ENCODE peak calls at places on chromosomes 5 and 9, in six cellular contexts. One of them, this sample, is unnamed.

GRCh38 chr5:80216753-80217596 is 38.9 kb downstream of the SERINC5 start:
- DNase-seq in colonic mucosa: no peak
- DNase-seq in stomach: peak
- DNase-seq in fibroblast of pulmonary artery: no peak
- DNase-seq in neural progenitor cell: peak
- DNase-seq in prostate gland: peak
- DNase-seq in this sample: no peak

GRCh38 chr9:128115187-128116103 is 12.1 kb downstream of the PTGES2 start:
- DNase-seq in colonic mucosa: peak
- DNase-seq in stomach: peak
- DNase-seq in fibroblast of pulmonary artery: no peak
- DNase-seq in neural progenitor cell: no peak
- DNase-seq in prostate gland: no peak
- DNase-seq in this sample: no peak

GRCh38 chr9:82996931-82997330 is 66.0 kb downstream of the RASEF start:
- DNase-seq in colonic mucosa: no peak
- DNase-seq in stomach: no peak
- DNase-seq in fibroblast of pulmonary artery: no peak
- DNase-seq in neural progenitor cell: no peak
- DNase-seq in prostate gland: no peak
- DNase-seq in this sample: peak

GRCh38 chr5:57450991-57451876 is 31.4 kb downstream of the ACTBL2 start:
- DNase-seq in colonic mucosa: no peak
- DNase-seq in stomach: no peak
- DNase-seq in fibroblast of pulmonary artery: peak
- DNase-seq in neural progenitor cell: no peak
- DNase-seq in prostate gland: no peak
- DNase-seq in this sample: peak

GRCh38 chr9:34417734-34418133 is 40.6 kb downstream of the FAM219A start:
- DNase-seq in colonic mucosa: no peak
- DNase-seq in stomach: no peak
- DNase-seq in fibroblast of pulmonary artery: no peak
- DNase-seq in neural progenitor cell: no peak
- DNase-seq in prostate gland: no peak
- DNase-seq in this sample: no peak

GRCh38 chr5:75057551-75057950 is 5.2 kb upstream of the GCNT4 start:
- DNase-seq in colonic mucosa: no peak
- DNase-seq in stomach: no peak
- DNase-seq in fibroblast of pulmonary artery: no peak
- DNase-seq in neural progenitor cell: no peak
- DNase-seq in prostate gland: no peak
- DNase-seq in this sample: no peak

GRCh38 chr5:103915081-103915480 is 352.5 kb upstream of the NUDT12 start:
- DNase-seq in colonic mucosa: no peak
- DNase-seq in stomach: no peak
- DNase-seq in fibroblast of pulmonary artery: no peak
- DNase-seq in neural progenitor cell: no peak
- DNase-seq in prostate gland: no peak
- DNase-seq in this sample: no peak

GRCh38 chr5:28542968-28543367 is 1504.6 kb upstream of the CDH9 start:
- DNase-seq in colonic mucosa: no peak
- DNase-seq in stomach: no peak
- DNase-seq in fibroblast of pulmonary artery: peak
- DNase-seq in neural progenitor cell: no peak
- DNase-seq in prostate gland: no peak
- DNase-seq in this sample: peak

GRCh38 chr5:184461-184860 is 6.8 kb upstream of the LRRC14B start:
- DNase-seq in colonic mucosa: no peak
- DNase-seq in stomach: no peak
- DNase-seq in fibroblast of pulmonary artery: no peak
- DNase-seq in neural progenitor cell: no peak
- DNase-seq in prostate gland: no peak
- DNase-seq in this sample: no peak

GRCh38 chr5:39092581-39093350 is 18.6 kb upstream of the RICTOR start:
- DNase-seq in colonic mucosa: no peak
- DNase-seq in stomach: no peak
- DNase-seq in fibroblast of pulmonary artery: peak
- DNase-seq in neural progenitor cell: no peak
- DNase-seq in prostate gland: no peak
- DNase-seq in this sample: no peak

GRCh38 chr9:133347515-133347984 is 381 bp downstream of the MED22 start:
- DNase-seq in colonic mucosa: peak
- DNase-seq in stomach: no peak
- DNase-seq in fibroblast of pulmonary artery: peak
- DNase-seq in neural progenitor cell: peak
- DNase-seq in prostate gland: no peak
- DNase-seq in this sample: no peak

GRCh38 chr5:118778951-118779350 is 209.4 kb downstream of the DTWD2 start:
- DNase-seq in colonic mucosa: no peak
- DNase-seq in stomach: no peak
- DNase-seq in fibroblast of pulmonary artery: no peak
- DNase-seq in neural progenitor cell: no peak
- DNase-seq in prostate gland: no peak
- DNase-seq in this sample: no peak

GRCh38 chr9:30382271-30382670 is 2002.2 kb upstream of the ACO1 start:
- DNase-seq in colonic mucosa: no peak
- DNase-seq in stomach: no peak
- DNase-seq in fibroblast of pulmonary artery: peak
- DNase-seq in neural progenitor cell: no peak
- DNase-seq in prostate gland: no peak
- DNase-seq in this sample: no peak

GRCh38 chr5:127400946-127401670 is 110.5 kb downstream of the MEGF10 start:
- DNase-seq in colonic mucosa: no peak
- DNase-seq in stomach: no peak
- DNase-seq in fibroblast of pulmonary artery: no peak
- DNase-seq in neural progenitor cell: no peak
- DNase-seq in prostate gland: no peak
- DNase-seq in this sample: peak

DNA sequence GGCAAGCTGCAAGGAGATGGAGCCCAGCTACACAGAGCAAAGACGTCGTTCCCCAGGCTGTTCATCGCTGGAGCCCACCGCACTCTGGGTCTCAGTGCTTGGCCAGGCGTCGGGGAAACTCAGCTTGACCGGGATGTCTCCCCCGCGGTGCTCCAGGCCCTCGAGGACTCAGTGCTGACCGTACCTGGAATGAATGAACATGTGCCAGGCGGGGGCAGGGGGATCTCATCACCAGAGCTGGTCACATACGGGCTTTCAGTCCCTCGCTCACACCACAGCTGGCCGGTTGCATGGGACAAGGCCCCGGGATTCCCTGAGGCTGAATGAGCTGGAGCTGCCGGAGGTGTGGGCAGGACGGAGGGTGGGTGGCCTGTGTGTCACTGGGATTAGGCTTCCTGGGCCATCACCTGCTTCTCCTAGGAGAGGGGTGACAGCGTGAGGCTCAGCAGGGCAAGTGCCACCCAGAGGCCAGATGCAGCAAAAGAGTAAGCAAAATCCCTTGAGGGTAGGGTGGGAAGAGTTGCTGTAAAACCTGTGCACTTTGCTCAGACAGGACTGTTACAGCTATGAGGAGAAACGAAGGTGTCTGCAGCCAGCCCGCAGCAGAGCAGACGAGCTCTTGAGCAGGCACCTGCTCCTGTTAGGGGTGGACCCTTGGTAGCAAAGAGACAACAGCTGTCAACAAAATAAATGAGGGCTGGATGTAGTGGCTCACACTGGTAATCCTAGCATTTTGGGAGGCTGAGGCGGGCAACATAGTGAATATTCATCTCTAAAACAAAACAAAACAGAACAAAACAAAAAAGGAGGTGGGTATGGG is 70.7 kb upstream of the RAPGEF1 start:
- DNase-seq in colonic mucosa: no peak
- DNase-seq in stomach: no peak
- DNase-seq in fibroblast of pulmonary artery: no peak
- DNase-seq in neural progenitor cell: no peak
- DNase-seq in prostate gland: no peak
- DNase-seq in this sample: no peak
- TF ChIP-seq CTCF in colonic mucosa: no peak
- TF ChIP-seq CTCF in stomach: no peak
- TF ChIP-seq CTCF in fibroblast of pulmonary artery: no peak
- TF ChIP-seq CTCF in neural progenitor cell: no peak
- TF ChIP-seq CTCF in prostate gland: no peak
- TF ChIP-seq CTCF in this sample: peak

GRCh38 chr5:112346411-112347044 is 72.5 kb downstream of the EPB41L4A start:
- DNase-seq in colonic mucosa: no peak
- DNase-seq in stomach: no peak
- DNase-seq in fibroblast of pulmonary artery: no peak
- DNase-seq in neural progenitor cell: no peak
- DNase-seq in prostate gland: no peak
- DNase-seq in this sample: no peak

GRCh38 chr5:112350626-112351025 is 68.5 kb downstream of the EPB41L4A start:
- DNase-seq in colonic mucosa: no peak
- DNase-seq in stomach: no peak
- DNase-seq in fibroblast of pulmonary artery: no peak
- DNase-seq in neural progenitor cell: no peak
- DNase-seq in prostate gland: no peak
- DNase-seq in this sample: no peak

GRCh38 chr5:112351225-112351624 is 67.9 kb downstream of the EPB41L4A start:
- DNase-seq in colonic mucosa: no peak
- DNase-seq in stomach: no peak
- DNase-seq in fibroblast of pulmonary artery: no peak
- DNase-seq in neural progenitor cell: no peak
- DNase-seq in prostate gland: no peak
- DNase-seq in this sample: no peak

GRCh38 chr5:112348387-112348786 is 70.7 kb downstream of the EPB41L4A start:
- DNase-seq in colonic mucosa: no peak
- DNase-seq in stomach: no peak
- DNase-seq in fibroblast of pulmonary artery: no peak
- DNase-seq in neural progenitor cell: peak
- DNase-seq in prostate gland: no peak
- DNase-seq in this sample: no peak

DNA sequence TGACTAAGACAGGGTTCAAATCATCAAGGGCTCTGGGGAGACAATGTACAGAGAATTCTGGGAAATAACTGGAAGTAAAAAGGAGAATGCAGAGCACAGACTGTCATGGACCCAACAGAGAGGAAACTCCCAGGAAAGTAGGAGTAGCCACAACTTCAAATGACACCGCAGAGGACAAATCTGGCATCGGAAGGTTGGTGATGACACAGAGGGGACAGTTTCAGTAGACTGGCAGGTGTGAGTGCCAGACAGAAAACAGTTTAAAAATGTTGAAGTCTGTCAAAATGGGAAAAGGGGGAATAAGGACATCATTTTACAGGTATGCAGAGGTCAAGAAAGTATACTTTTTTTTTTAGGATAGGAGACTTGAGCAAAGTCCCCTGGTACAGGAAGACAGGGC is 70.2 kb downstream of the EPB41L4A start:
- DNase-seq in colonic mucosa: no peak
- DNase-seq in stomach: no peak
- DNase-seq in fibroblast of pulmonary artery: no peak
- DNase-seq in neural progenitor cell: no peak
- DNase-seq in prostate gland: no peak
- DNase-seq in this sample: no peak
- H3K4me3 ChIP-seq in colonic mucosa: no peak
- H3K4me3 ChIP-seq in stomach: no peak
- H3K4me3 ChIP-seq in fibroblast of pulmonary artery: no peak
- H3K4me3 ChIP-seq in neural progenitor cell: no peak
- H3K4me3 ChIP-seq in prostate gland: no peak
- H3K4me3 ChIP-seq in this sample: no peak

GRCh38 chr9:75599249-75599648 is 291.2 kb upstream of the PCSK5 start:
- DNase-seq in colonic mucosa: no peak
- DNase-seq in stomach: no peak
- DNase-seq in fibroblast of pulmonary artery: no peak
- DNase-seq in neural progenitor cell: no peak
- DNase-seq in prostate gland: no peak
- DNase-seq in this sample: no peak

GRCh38 chr9:75604661-75605060 is 285.8 kb upstream of the PCSK5 start:
- DNase-seq in colonic mucosa: no peak
- DNase-seq in stomach: no peak
- DNase-seq in fibroblast of pulmonary artery: no peak
- DNase-seq in neural progenitor cell: no peak
- DNase-seq in prostate gland: no peak
- DNase-seq in this sample: no peak

GRCh38 chr9:75602074-75602473 is 288.4 kb upstream of the PCSK5 start:
- DNase-seq in colonic mucosa: no peak
- DNase-seq in stomach: no peak
- DNase-seq in fibroblast of pulmonary artery: no peak
- DNase-seq in neural progenitor cell: no peak
- DNase-seq in prostate gland: no peak
- DNase-seq in this sample: no peak

GRCh38 chr9:75601280-75601679 is 289.2 kb upstream of the PCSK5 start:
- DNase-seq in colonic mucosa: no peak
- DNase-seq in stomach: no peak
- DNase-seq in fibroblast of pulmonary artery: no peak
- DNase-seq in neural progenitor cell: peak
- DNase-seq in prostate gland: no peak
- DNase-seq in this sample: no peak
- TF ChIP-seq CTCF in colonic mucosa: no peak
- TF ChIP-seq CTCF in stomach: no peak
- TF ChIP-seq CTCF in fibroblast of pulmonary artery: no peak
- TF ChIP-seq CTCF in neural progenitor cell: peak
- TF ChIP-seq CTCF in prostate gland: no peak
- TF ChIP-seq CTCF in this sample: no peak

DNA sequence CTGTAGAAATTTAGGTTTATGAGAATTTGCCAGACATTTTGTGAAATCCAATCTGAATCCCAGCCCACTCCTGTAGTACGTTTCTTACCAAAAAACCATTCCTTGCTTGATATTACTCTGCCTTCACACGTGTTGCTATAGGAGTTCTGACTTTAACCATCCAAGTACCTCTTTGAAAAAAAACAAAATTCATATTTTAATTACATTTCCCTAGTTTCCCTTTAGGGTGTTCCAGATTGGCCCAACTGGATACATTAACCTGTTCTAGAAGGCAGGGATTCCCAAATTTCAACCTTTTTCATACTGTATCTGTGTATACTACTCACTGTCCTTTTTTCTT is 1.4 kb upstream of the PJA2 start:
- DNase-seq in colonic mucosa: no peak
- DNase-seq in stomach: no peak
- DNase-seq in fibroblast of pulmonary artery: no peak
- DNase-seq in neural progenitor cell: no peak
- DNase-seq in prostate gland: no peak
- DNase-seq in this sample: no peak
- H3K4me3 ChIP-seq in colonic mucosa: no peak
- H3K4me3 ChIP-seq in stomach: peak
- H3K4me3 ChIP-seq in fibroblast of pulmonary artery: peak
- H3K4me3 ChIP-seq in neural progenitor cell: peak
- H3K4me3 ChIP-seq in prostate gland: peak
- H3K4me3 ChIP-seq in this sample: no peak

GRCh38 chr9:89919171-89919681 is 314.4 kb downstream of the GADD45G start:
- DNase-seq in colonic mucosa: peak
- DNase-seq in stomach: peak
- DNase-seq in fibroblast of pulmonary artery: no peak
- DNase-seq in neural progenitor cell: peak
- DNase-seq in prostate gland: no peak
- DNase-seq in this sample: no peak
- TF ChIP-seq CTCF in colonic mucosa: no peak
- TF ChIP-seq CTCF in stomach: no peak
- TF ChIP-seq CTCF in fibroblast of pulmonary artery: peak
- TF ChIP-seq CTCF in neural progenitor cell: peak
- TF ChIP-seq CTCF in prostate gland: no peak
- TF ChIP-seq CTCF in this sample: no peak

GRCh38 chr5:143206194-143207053 is 197.1 kb downstream of the NR3C1 start:
- DNase-seq in colonic mucosa: no peak
- DNase-seq in stomach: no peak
- DNase-seq in fibroblast of pulmonary artery: no peak
- DNase-seq in neural progenitor cell: no peak
- DNase-seq in prostate gland: no peak
- DNase-seq in this sample: no peak
- H3K4me3 ChIP-seq in colonic mucosa: no peak
- H3K4me3 ChIP-seq in stomach: no peak
- H3K4me3 ChIP-seq in fibroblast of pulmonary artery: no peak
- H3K4me3 ChIP-seq in neural progenitor cell: no peak
- H3K4me3 ChIP-seq in prostate gland: no peak
- H3K4me3 ChIP-seq in this sample: no peak

GRCh38 chr9:23814243-23814642 is 11.8 kb downstream of the ELAVL2 start:
- DNase-seq in colonic mucosa: no peak
- DNase-seq in stomach: no peak
- DNase-seq in fibroblast of pulmonary artery: no peak
- DNase-seq in neural progenitor cell: no peak
- DNase-seq in prostate gland: no peak
- DNase-seq in this sample: no peak
- TF ChIP-seq CTCF in colonic mucosa: no peak
- TF ChIP-seq CTCF in stomach: no peak
- TF ChIP-seq CTCF in fibroblast of pulmonary artery: no peak
- TF ChIP-seq CTCF in neural progenitor cell: no peak
- TF ChIP-seq CTCF in prostate gland: no peak
- TF ChIP-seq CTCF in this sample: no peak

This sample was measured in astrocyte of the cerebellum.